ENCODE peak calls at places on chromosomes 11 and 22, in nine cellular contexts. A is foreskin fibroblast, P is upper lobe of right lung, D is psoas muscle, J is GM12864, T is lower leg skin, G is ovary, I is AG10803, N is cardiac fibroblast. M is an unnamed sample.

GRCh38 chr11:130891326-130891725 is 25.0 kb downstream of the SNX19 start:
- DNase-seq in A (peak), P (no peak), D (no peak), J (no peak), T (no peak), G (no peak), I (peak), N (peak), M (no peak)

GRCh38 chr11:70470127-70470526 is 71.8 kb downstream of the CTTN start:
- DNase-seq in A (peak), P (no peak), D (no peak), J (peak), T (peak), G (no peak), I (peak), N (no peak), M (no peak)

GRCh38 chr11:2118674-2119073 is 20.5 kb downstream of the IGF2 start:
- DNase-seq in A (peak), P (no peak), D (no peak), J (no peak), T (no peak), G (no peak), I (peak), N (no peak), M (no peak)

GRCh38 chr11:11416917-11417316 is 63.9 kb upstream of the CSNK2A3 start:
- DNase-seq in A (peak), P (no peak), D (no peak), J (no peak), T (no peak), G (no peak), I (peak), N (peak), M (no peak)

GRCh38 chr22:28129319-28129962 is 210.4 kb upstream of the PITPNB start:
- DNase-seq in A (no peak), P (no peak), D (no peak), J (no peak), T (no peak), G (no peak), I (no peak), N (peak), M (no peak)

GRCh38 chr22:49655168-49655812 is 172.4 kb downstream of the BRD1 start:
- DNase-seq in A (no peak), P (no peak), D (no peak), J (no peak), T (no peak), G (no peak), I (no peak), N (no peak), M (no peak)

GRCh38 chr22:45425531-45426265 is 12.2 kb downstream of the RIBC2 start:
- DNase-seq in A (no peak), P (peak), D (no peak), J (no peak), T (no peak), G (no peak), I (no peak), N (no peak), M (peak)

GRCh38 chr22:46096706-46097230 is 53.6 kb upstream of the PPARA start:
- DNase-seq in A (no peak), P (no peak), D (no peak), J (no peak), T (no peak), G (no peak), I (no peak), N (no peak), M (no peak)

GRCh38 chr11:77084581-77085191 is 17.9 kb downstream of the CAPN5 start:
- DNase-seq in A (no peak), P (peak), D (no peak), J (no peak), T (no peak), G (peak), I (no peak), N (no peak), M (peak)

GRCh38 chr22:45689195-45689594 is 17.6 kb downstream of the ATXN10 start:
- DNase-seq in A (no peak), P (no peak), D (no peak), J (no peak), T (no peak), G (no peak), I (no peak), N (no peak), M (no peak)

GRCh38 chr11:17171916-17172315 is 35.9 kb downstream of the PIK3C2A start:
- DNase-seq in A (peak), P (no peak), D (no peak), J (no peak), T (no peak), G (no peak), I (peak), N (peak), M (no peak)

GRCh38 chr11:76120513-76121081 is 85.7 kb downstream of the WNT11 start:
- DNase-seq in A (no peak), P (no peak), D (no peak), J (no peak), T (no peak), G (no peak), I (peak), N (peak), M (no peak)

GRCh38 chr11:605286-606129 is 10.2 kb downstream of the IRF7 start:
- DNase-seq in A (no peak), P (no peak), D (no peak), J (no peak), T (no peak), G (no peak), I (no peak), N (no peak), M (peak)

GRCh38 chr11:11332141-11332710 is 20.8 kb downstream of the CSNK2A3 start:
- DNase-seq in A (no peak), P (no peak), D (no peak), J (no peak), T (no peak), G (no peak), I (no peak), N (no peak), M (no peak)

DNA sequence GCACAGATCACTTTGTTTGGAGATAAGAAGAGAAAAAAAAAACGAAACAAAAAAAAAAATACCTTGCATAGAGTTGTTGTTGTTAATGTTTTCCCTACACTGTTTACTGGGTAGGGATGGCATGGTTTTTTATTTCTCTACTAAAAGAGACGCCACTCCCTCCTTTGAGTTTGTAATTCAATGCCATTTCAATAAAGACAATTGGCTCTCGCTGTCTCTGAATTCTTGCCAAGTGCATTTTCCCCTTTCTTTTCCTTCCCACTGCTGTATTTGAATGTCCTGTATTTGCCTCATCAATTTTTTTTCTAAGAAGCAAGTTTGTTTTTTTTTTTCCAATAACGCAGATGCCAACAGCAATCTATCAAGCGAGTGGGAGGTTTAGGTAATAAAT is 213.8 kb upstream of the UBASH3B start:
- DNase-seq in A (peak), P (no peak), D (no peak), J (no peak), T (no peak), G (no peak), I (no peak), N (no peak), M (no peak)
- H3K4me3 ChIP-seq in A (peak), P (peak), D (no peak), J (no peak), T (no peak), G (peak), I (peak), N (no peak), M (peak)

DNA sequence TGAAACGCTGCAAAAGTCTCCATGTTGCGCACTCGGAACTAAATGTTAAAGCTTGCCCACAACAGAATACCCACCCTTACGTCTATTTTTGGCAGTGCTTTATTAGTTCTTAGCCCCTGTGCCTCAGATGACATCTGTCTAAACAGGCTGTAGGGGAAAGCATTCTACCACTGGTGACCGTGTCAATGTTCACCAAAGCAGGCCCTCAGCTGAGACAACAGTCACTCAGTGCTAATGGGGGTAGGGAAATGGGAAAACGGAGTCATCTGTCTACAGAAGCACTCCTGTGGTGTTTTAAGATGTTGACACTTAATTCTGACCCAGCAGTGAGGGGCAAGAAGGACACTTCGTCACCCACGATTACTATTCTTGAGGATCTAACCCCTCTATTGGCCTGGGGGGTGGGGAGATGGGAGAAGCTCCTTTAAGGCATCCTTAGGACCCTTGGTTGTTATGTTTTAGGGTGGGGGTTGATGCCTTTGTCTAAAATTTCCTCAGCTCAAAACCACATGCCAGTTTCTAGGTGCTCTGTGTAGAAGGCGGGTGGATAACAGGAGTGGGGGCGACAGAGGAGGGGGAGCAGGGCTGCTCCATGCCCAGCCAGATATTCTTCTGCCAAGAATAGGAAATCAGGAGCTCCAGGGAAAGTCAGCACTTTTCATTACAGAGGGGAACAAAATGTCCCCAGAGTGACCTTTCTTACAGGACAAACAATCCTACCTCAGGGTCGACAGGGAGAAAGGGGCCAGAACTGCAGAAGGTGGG is 15.6 kb upstream of the MFRP start:
- DNase-seq in A (no peak), P (no peak), D (no peak), J (no peak), T (no peak), G (no peak), I (no peak), N (no peak), M (peak)
- H3K4me3 ChIP-seq in A (no peak), P (no peak), D (peak), J (no peak), T (no peak), G (peak), I (no peak), N (no peak), M (peak)

GRCh38 chr22:42320463-42321416 is 50.3 kb upstream of the TCF20 start:
- DNase-seq in A (no peak), P (no peak), D (no peak), J (no peak), T (no peak), G (no peak), I (no peak), N (no peak), M (no peak)

GRCh38 chr22:42321908-42322561 is 51.6 kb upstream of the TCF20 start:
- DNase-seq in A (no peak), P (no peak), D (no peak), J (no peak), T (no peak), G (no peak), I (no peak), N (peak), M (no peak)

GRCh38 chr22:42323971-42324370 is 53.5 kb upstream of the TCF20 start:
- DNase-seq in A (no peak), P (no peak), D (no peak), J (no peak), T (no peak), G (no peak), I (no peak), N (no peak), M (no peak)

GRCh38 chr22:42324566-42324965 is 54.1 kb upstream of the TCF20 start:
- DNase-seq in A (no peak), P (no peak), D (no peak), J (no peak), T (no peak), G (no peak), I (no peak), N (no peak), M (no peak)

DNA sequence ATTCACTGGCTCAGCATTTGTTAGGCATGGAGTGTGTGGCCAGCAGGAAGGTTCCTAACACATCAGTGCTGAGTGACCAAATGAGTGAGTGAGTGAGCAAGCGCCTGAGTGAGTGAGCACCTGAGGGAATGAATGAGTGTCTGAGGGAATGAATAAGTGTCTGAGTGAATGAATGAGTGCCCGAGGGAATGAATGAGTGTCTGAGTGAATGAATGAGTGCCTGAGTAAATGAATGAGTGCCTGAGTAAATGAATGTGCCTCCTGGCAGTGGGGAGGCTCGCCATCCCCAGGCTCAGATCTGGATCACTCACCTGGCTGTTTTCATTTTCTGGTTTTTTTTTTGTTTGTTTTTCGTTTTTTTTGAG is 52.1 kb upstream of the TCF20 start:
- DNase-seq in A (no peak), P (no peak), D (no peak), J (no peak), T (no peak), G (no peak), I (no peak), N (no peak), M (no peak)
- H3K4me3 ChIP-seq in A (no peak), P (no peak), D (no peak), J (no peak), T (no peak), G (no peak), I (no peak), N (no peak), M (no peak)

GRCh38 chr11:113473983-113474361 is 1.2 kb downstream of the DRD2 start:
- DNase-seq in A (no peak), P (no peak), D (no peak), J (no peak), T (no peak), G (no peak), I (no peak), N (no peak), M (no peak)
- H3K4me3 ChIP-seq in A (no peak), P (no peak), D (no peak), J (no peak), T (no peak), G (no peak), I (no peak), N (no peak), M (no peak)

GRCh38 chr22:36858966-36859365 is 1.8 kb upstream of the NCF4 start:
- DNase-seq in A (no peak), P (no peak), D (no peak), J (no peak), T (no peak), G (no peak), I (no peak), N (no peak), M (no peak)

GRCh38 chr22:36860438-36860820 is 377 bp upstream of the NCF4 start:
- DNase-seq in A (no peak), P (peak), D (no peak), J (no peak), T (no peak), G (no peak), I (no peak), N (no peak), M (no peak)

GRCh38 chr22:36862251-36863242 is 1.7 kb downstream of the NCF4 start:
- DNase-seq in A (no peak), P (peak), D (peak), J (peak), T (peak), G (no peak), I (no peak), N (no peak), M (peak)

GRCh38 chr22:36860017-36860416 is 789 bp upstream of the NCF4 start:
- DNase-seq in A (no peak), P (no peak), D (no peak), J (no peak), T (peak), G (no peak), I (no peak), N (no peak), M (no peak)

GRCh38 chr22:36860821-36861659 is at the start of gene NCF4:
- DNase-seq in A (no peak), P (peak), D (peak), J (peak), T (peak), G (no peak), I (no peak), N (no peak), M (peak)
- H3K4me3 ChIP-seq in A (no peak), P (peak), D (peak), J (peak), T (no peak), G (no peak), I (no peak), N (no peak), M (no peak)

GRCh38 chr11:63813563-63814382 is 517 bp downstream of the SPINDOC start:
- DNase-seq in A (peak), P (peak), D (peak), J (peak), T (no peak), G (peak), I (peak), N (peak), M (no peak)

GRCh38 chr11:63817758-63818498 is 4.7 kb downstream of the SPINDOC start:
- DNase-seq in A (no peak), P (no peak), D (no peak), J (no peak), T (no peak), G (no peak), I (no peak), N (no peak), M (no peak)

GRCh38 chr11:63814383-63814736 is 1.1 kb downstream of the SPINDOC start:
- DNase-seq in A (no peak), P (no peak), D (no peak), J (no peak), T (no peak), G (no peak), I (no peak), N (peak), M (no peak)

GRCh38 chr11:63818609-63819008 is 5.4 kb downstream of the SPINDOC start:
- DNase-seq in A (no peak), P (no peak), D (no peak), J (no peak), T (no peak), G (no peak), I (no peak), N (no peak), M (no peak)

DNA sequence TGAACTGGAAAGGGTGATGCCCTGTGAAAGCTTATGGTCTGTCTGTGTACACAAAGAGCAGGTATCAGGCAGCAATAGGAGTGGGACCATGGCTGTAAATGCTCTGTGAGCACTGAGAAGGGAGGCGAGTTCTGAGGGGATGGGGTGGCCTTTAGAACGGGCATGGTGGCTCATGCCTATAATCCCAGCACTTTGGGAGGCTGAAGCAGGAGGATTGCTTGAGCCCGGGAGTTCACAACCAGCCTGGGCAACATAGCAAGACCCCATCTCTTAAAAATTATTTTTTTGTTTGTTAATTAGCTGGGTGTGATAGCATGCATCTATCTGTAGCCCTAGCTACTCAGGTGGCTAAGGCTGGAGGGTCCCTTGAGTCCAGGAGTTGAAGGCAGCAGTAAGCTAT is 3.5 kb downstream of the SPINDOC start:
- DNase-seq in A (no peak), P (no peak), D (no peak), J (no peak), T (no peak), G (no peak), I (no peak), N (no peak), M (no peak)
- H3K4me3 ChIP-seq in A (no peak), P (no peak), D (no peak), J (no peak), T (no peak), G (no peak), I (no peak), N (no peak), M (no peak)